ENCODE peak calls at places on chromosomes 4 and X, in six cellular contexts. L is neural progenitor cell, U is endodermal cell, Q is H9, E is heart left ventricle, P is psoas muscle. J is an unnamed sample. For H3K4me1, the result is how much of the 10 kb centered on the place peaks cover.

GRCh38 chr4:112515278-112516075 is 503 bp downstream of the NEUROG2 start:
- DNase-seq in U (peak), P (peak), Q (peak), L (peak), E (no peak), J (peak)

GRCh38 chrX:125132274-125132673 is 187.4 kb upstream of the TEX13C start:
- DNase-seq in P (no peak), Q (no peak), U (no peak), E (no peak), L (peak), J (no peak)

GRCh38 chr4:38415682-38416081 is 248.3 kb upstream of the KLF3 start:
- DNase-seq in Q (no peak), E (no peak), P (no peak), U (no peak), L (no peak), J (no peak)

GRCh38 chr4:98092833-98093439 is 50.3 kb downstream of the STPG2 start:
- DNase-seq in Q (no peak), L (peak), E (no peak), U (no peak), P (no peak), J (no peak)

GRCh38 chrX:17584248-17584681 is 153.0 kb upstream of the SCML1 start:
- DNase-seq in Q (no peak), U (no peak), L (no peak), P (no peak), E (no peak), J (no peak)

GRCh38 chr4:111989817-111990216 is 155.4 kb upstream of the FAM241A start:
- DNase-seq in E (no peak), U (no peak), Q (no peak), P (no peak), L (no peak), J (no peak)

GRCh38 chrX:37800762-37801161 is 20.9 kb downstream of the CYBB start:
- DNase-seq in U (no peak), Q (no peak), L (no peak), E (no peak), P (no peak), J (no peak)

GRCh38 chr4:139715721-139716391 is 50.2 kb downstream of the MGST2 start:
- DNase-seq in Q (no peak), P (no peak), L (no peak), E (no peak), U (no peak), J (no peak)

GRCh38 chrX:68868316-68868715 is 39.5 kb downstream of the EFNB1 start:
- DNase-seq in E (no peak), U (no peak), L (no peak), Q (no peak), P (no peak), J (no peak)

GRCh38 chr4:128846063-128846462 is 36.6 kb downstream of the JADE1 start:
- DNase-seq in P (no peak), Q (no peak), E (no peak), L (no peak), U (peak), J (no peak)

GRCh38 chr4:71009796-71010588 is 16.5 kb downstream of the DCK start:
- DNase-seq in L (peak), Q (no peak), P (no peak), U (no peak), E (no peak), J (no peak)

GRCh38 chr4:71266090-71266794 is 72.6 kb upstream of the SLC4A4 start:
- DNase-seq in U (no peak), P (peak), Q (no peak), E (no peak), L (no peak), J (no peak)

GRCh38 chr4:152148057-152148456 is 387.2 kb upstream of the GATB start:
- DNase-seq in Q (no peak), E (no peak), U (no peak), L (no peak), P (no peak), J (no peak)

GRCh38 chrX:134821901-134822300 is 163.6 kb upstream of the PLAC1 start:
- DNase-seq in L (no peak), P (no peak), Q (no peak), U (no peak), E (no peak), J (no peak)

GRCh38 chr4:189804884-189805283 is 135.8 kb upstream of the FRG1 start:
- DNase-seq in L (no peak), Q (no peak), P (no peak), U (no peak), E (no peak), J (no peak)

GRCh38 chr4:35463251-35463952 is 780.9 kb downstream of the ARAP2 start:
- DNase-seq in L (peak), E (no peak), Q (peak), P (no peak), U (peak), J (no peak)

GRCh38 chr4:180557348-180557747 is 1685.9 kb upstream of the TENM3 start:
- DNase-seq in L (no peak), U (no peak), Q (no peak), P (no peak), E (no peak), J (no peak)

GRCh38 chrX:3262906-3263305 is 83.5 kb downstream of the MXRA5 start:
- DNase-seq in L (no peak), Q (no peak), P (no peak), U (no peak), E (no peak), J (no peak)

GRCh38 chr4:15963001-15963451 is at the start of gene FGFBP2:
- DNase-seq in P (peak), E (peak), L (peak), Q (peak), U (peak), J (no peak)

GRCh38 chr4:74311696-74312313 is 3.5 kb downstream of the EPGN start:
- DNase-seq in L (peak), U (no peak), E (no peak), P (no peak), Q (no peak), J (no peak)

GRCh38 chrX:72258174-72258573 is 18.9 kb downstream of the RPS4X start:
- DNase-seq in P (no peak), Q (no peak), L (no peak), U (no peak), E (no peak), J (no peak)

GRCh38 chr4:150123982-150124670 is 45.9 kb downstream of the DCLK2 start:
- DNase-seq in P (no peak), U (no peak), L (no peak), E (no peak), Q (no peak), J (no peak)

GRCh38 chrX:139196890-139197289 is 333.6 kb upstream of the F9 start:
- DNase-seq in U (no peak), L (no peak), P (no peak), Q (no peak), E (no peak), J (no peak)

GRCh38 chr4:73836373-73837269 is at the start of gene CXCL6:
- DNase-seq in E (no peak), P (peak), U (peak), Q (peak), L (peak), J (peak)

GRCh38 chr4:38489924-38490639 is 173.9 kb upstream of the KLF3 start:
- DNase-seq in E (no peak), Q (peak), L (peak), U (peak), P (no peak), J (no peak)

DNA sequence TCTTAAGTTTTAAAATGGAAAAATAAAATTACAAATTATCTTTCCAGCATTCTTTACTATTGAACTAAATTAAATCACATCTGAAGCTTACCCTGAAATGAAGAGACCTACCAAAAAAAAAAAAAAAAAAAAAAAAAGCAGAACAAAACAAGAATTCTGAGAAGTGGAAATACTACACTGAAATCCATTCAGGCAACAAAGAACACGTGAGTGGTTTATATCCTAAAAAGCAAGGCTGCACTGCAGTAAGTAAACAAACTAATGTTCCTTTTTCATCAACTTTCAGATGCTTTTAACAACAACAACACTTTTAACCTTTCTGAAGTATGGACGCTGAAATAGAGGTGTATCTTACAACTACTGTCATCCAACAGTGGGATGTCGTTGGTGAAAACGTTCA is 7.5 kb downstream of the FRYL start:
- DNase-seq in P (no peak), L (no peak), Q (no peak), E (no peak), U (no peak), J (no peak)
- H3K4me1 ChIP-seq in P (half or more), L (under half), Q (under half), E (half or more), U (under half), J (under half)

DNA sequence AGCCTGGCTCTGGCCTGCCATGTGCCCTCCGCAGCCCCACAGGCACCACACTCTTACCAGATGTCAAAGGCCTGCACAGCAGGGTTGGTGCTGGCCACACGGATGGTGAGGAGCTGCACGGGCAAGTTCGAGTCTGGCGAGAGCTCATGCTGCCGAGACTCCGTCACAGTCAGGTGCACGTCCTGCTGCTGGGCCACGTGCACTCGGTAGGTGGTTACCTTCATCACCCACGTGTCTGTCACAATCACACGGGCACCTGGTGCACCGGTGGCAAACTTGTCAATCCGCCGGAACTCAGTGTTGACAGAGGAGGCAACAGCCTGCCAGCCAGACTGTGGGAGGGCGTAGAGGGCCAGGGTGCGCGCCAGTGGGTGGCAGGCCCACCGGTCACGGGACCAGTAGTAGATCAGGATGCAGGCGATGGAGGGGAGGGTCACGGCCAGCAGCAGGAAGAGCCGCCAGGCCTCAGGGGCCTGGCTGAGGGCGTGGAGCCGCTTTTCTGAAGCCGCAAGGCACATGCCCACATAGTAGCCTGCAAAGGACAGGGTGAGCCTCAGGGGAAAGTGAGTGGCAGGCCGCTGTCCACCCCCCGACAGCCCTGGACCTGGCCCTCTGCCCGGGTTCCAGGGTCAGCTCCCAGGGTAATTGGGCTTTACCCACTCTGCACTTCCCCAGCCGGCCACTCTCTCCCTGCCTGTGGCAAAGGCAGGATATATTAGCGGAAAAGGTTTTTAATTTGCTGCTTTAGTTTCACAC is 2.9 kb downstream of the TMEM129 start:
- DNase-seq in E (no peak), L (no peak), P (no peak), U (no peak), Q (peak), J (peak)
- H3K4me1 ChIP-seq in E (half or more), L (under half), P (half or more), U (under half), Q (under half), J (half or more)

GRCh38 chrX:153969125-153969903 is 2.3 kb downstream of the HCFC1 start:
- DNase-seq in U (no peak), E (no peak), L (peak), P (no peak), Q (no peak), J (no peak)

GRCh38 chrX:153968754-153969124 is 2.9 kb downstream of the HCFC1 start:
- DNase-seq in L (peak), P (peak), Q (no peak), E (no peak), U (no peak), J (no peak)

GRCh38 chrX:153970398-153971123 is 1.1 kb downstream of the HCFC1 start:
- DNase-seq in Q (peak), E (peak), U (peak), L (peak), P (no peak), J (peak)

GRCh38 chrX:153971124-153971631 is 440 bp downstream of the HCFC1 start:
- DNase-seq in U (peak), E (peak), P (peak), Q (peak), L (peak), J (peak)

GRCh38 chrX:153969904-153970397 is 1.7 kb downstream of the HCFC1 start:
- DNase-seq in E (peak), L (no peak), P (no peak), U (no peak), Q (no peak), J (peak)
- H3K4me1 ChIP-seq in E (half or more), L (under half), P (under half), U (under half), Q (under half), J (half or more)

GRCh38 chr4:184636144-184636543 is 13.1 kb downstream of the CASP3 start:
- DNase-seq in E (no peak), Q (no peak), P (no peak), L (no peak), U (no peak), J (no peak)

GRCh38 chr4:184632842-184633241 is 16.4 kb downstream of the CASP3 start:
- DNase-seq in U (no peak), Q (no peak), L (no peak), E (no peak), P (no peak), J (no peak)

GRCh38 chr4:184635381-184635780 is 13.9 kb downstream of the CASP3 start:
- DNase-seq in L (no peak), E (no peak), U (no peak), Q (no peak), P (no peak), J (no peak)

GRCh38 chr4:184641022-184641421 is 8.2 kb downstream of the CASP3 start:
- DNase-seq in E (no peak), Q (no peak), P (no peak), U (no peak), L (no peak), J (no peak)

GRCh38 chr4:184636897-184637296 is 12.3 kb downstream of the CASP3 start:
- DNase-seq in U (no peak), Q (no peak), E (no peak), P (no peak), L (no peak), J (no peak)
- H3K4me1 ChIP-seq in U (under half), Q (under half), E (under half), P (under half), L (under half), J (under half)

DNA sequence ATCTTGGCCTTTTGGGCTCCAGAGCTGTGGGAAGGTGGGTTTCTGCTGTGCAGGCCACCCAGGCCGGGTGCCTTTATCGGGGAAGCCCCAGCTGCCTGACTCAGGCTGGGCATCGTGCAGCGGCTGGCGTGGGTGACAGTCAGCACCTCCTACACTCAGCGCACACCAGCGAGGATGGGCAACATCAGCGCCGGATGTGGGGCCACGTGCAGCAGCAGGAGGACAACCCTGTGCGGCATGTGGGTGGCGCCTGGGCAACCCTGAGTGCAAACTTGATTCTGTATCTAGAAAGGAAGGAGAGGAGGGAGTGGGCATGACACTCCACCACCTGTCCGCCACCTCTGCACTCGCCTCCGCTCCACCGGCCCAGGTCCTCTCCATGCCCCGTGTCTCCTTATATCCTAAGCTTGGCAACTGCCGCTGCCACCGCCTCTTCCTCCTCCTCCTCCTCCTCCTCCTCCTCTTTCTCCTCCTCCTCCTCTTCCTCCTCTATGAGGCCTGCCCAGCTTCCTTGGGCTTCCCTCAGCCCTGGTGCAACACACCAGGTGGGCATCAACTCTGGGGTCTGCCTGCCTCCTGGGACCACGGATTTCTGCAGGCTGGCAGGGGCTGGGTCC is 107.4 kb upstream of the AFAP1 start:
- DNase-seq in L (no peak), P (no peak), E (no peak), U (no peak), Q (no peak), J (no peak)
- H3K4me1 ChIP-seq in L (under half), P (under half), E (under half), U (under half), Q (under half), J (under half)

J was measured in left lung.